ENCODE peak calls at places on chromosomes 1 and 21, in five cellular contexts. S, W, K, C and Q are unnamed samples.

GRCh38 chr1:36675931-36676562 is 193.3 kb upstream of the CSF3R start:
- DNase-seq in S (no peak), W (no peak), K (no peak), C (no peak), Q (no peak)

GRCh38 chr1:151859814-151860405 is 6.4 kb upstream of the THEM5 start:
- DNase-seq in S (no peak), W (no peak), K (no peak), C (no peak), Q (no peak)

GRCh38 chr1:192866224-192866868 is 57.5 kb downstream of the RGS2 start:
- DNase-seq in S (no peak), W (no peak), K (no peak), C (no peak), Q (no peak)

GRCh38 chr1:111516008-111516535 is 12.6 kb upstream of the ADORA3 start:
- DNase-seq in S (no peak), W (no peak), K (no peak), C (peak), Q (no peak)

GRCh38 chr1:205969229-205969628 is 26.0 kb upstream of the SLC26A9 start:
- DNase-seq in S (no peak), W (no peak), K (no peak), C (no peak), Q (no peak)

GRCh38 chr1:59079434-59080135 is 217.3 kb upstream of the FGGY start:
- DNase-seq in S (no peak), W (no peak), K (no peak), C (peak), Q (no peak)

GRCh38 chr1:27804791-27805190 is 25.8 kb upstream of the PPP1R8 start:
- DNase-seq in S (no peak), W (no peak), K (no peak), C (no peak), Q (no peak)

GRCh38 chr21:44618909-44619308 is 7.0 kb downstream of the KRTAP10-8 start:
- DNase-seq in S (peak), W (no peak), K (no peak), C (no peak), Q (no peak)

GRCh38 chr1:25727819-25728286 is 72.1 kb upstream of the SELENON start:
- DNase-seq in S (no peak), W (no peak), K (peak), C (peak), Q (no peak)

GRCh38 chr1:79633456-79633855 is 626.9 kb upstream of the ADGRL4 start:
- DNase-seq in S (no peak), W (peak), K (no peak), C (peak), Q (no peak)

GRCh38 chr1:7250826-7251800 is 465.9 kb downstream of the CAMTA1 start:
- DNase-seq in S (no peak), W (no peak), K (no peak), C (no peak), Q (no peak)

GRCh38 chr1:96872757-96873156 is 151.2 kb downstream of the PTBP2 start:
- DNase-seq in S (no peak), W (no peak), K (no peak), C (no peak), Q (no peak)

GRCh38 chr1:191002768-191003167 is 525.1 kb upstream of the BRINP3 start:
- DNase-seq in S (no peak), W (no peak), K (no peak), C (no peak), Q (no peak)

GRCh38 chr1:176802316-176802715 is 339.3 kb downstream of the PAPPA2 start:
- DNase-seq in S (no peak), W (no peak), K (no peak), C (no peak), Q (no peak)